ENCODE peak calls at places on chromosomes 6 and 20, in eight cellular contexts. One of them, this sample, is unnamed.
A peak's percentile ranks its signal among the peaks of the same experiment; 100 is the strongest.

GRCh38 chr6:6900566-6901204 is 207.1 kb upstream of the RREB1 start:
- DNase-seq in A549: no peak
- DNase-seq in ACHN: no peak
- DNase-seq in PC-3: no peak
- DNase-seq in suprapubic skin: no peak
- DNase-seq in stimulated activated naive CD4-positive, alpha-beta T cell treated with Interleukin-2 at 50 U/mL for 16 hours: no peak
- DNase-seq in fibroblast of lung: no peak
- DNase-seq in HFFc6: no peak
- DNase-seq in this sample: no peak

GRCh38 chr6:107806675-107807074 is 17.4 kb downstream of the SCML4 start:
- DNase-seq in ACHN: no peak
- DNase-seq in PC-3: no peak
- DNase-seq in A549: no peak
- DNase-seq in stimulated activated naive CD4-positive, alpha-beta T cell treated with Interleukin-2 at 50 U/mL for 16 hours: no peak
- DNase-seq in suprapubic skin: no peak
- DNase-seq in fibroblast of lung: no peak
- DNase-seq in HFFc6: no peak
- DNase-seq in this sample: no peak

GRCh38 chr6:30060634-30060981 is 457 bp upstream of the POLR1H start:
- DNase-seq in suprapubic skin: no peak
- DNase-seq in ACHN: peak; percentile 44
- DNase-seq in PC-3: no peak
- DNase-seq in stimulated activated naive CD4-positive, alpha-beta T cell treated with Interleukin-2 at 50 U/mL for 16 hours: no peak
- DNase-seq in A549: no peak
- DNase-seq in HFFc6: peak; percentile 47
- DNase-seq in fibroblast of lung: no peak
- DNase-seq in this sample: no peak

GRCh38 chr6:154791561-154792317 is 58.5 kb downstream of the SCAF8 start:
- DNase-seq in A549: no peak
- DNase-seq in fibroblast of lung: peak; percentile 37
- DNase-seq in PC-3: peak; percentile 45
- DNase-seq in ACHN: no peak
- DNase-seq in HFFc6: peak; percentile 12
- DNase-seq in stimulated activated naive CD4-positive, alpha-beta T cell treated with Interleukin-2 at 50 U/mL for 16 hours: no peak
- DNase-seq in suprapubic skin: no peak
- DNase-seq in this sample: no peak

GRCh38 chr6:2782825-2783187 is 17.6 kb downstream of the WRNIP1 start:
- DNase-seq in A549: no peak
- DNase-seq in ACHN: no peak
- DNase-seq in stimulated activated naive CD4-positive, alpha-beta T cell treated with Interleukin-2 at 50 U/mL for 16 hours: no peak
- DNase-seq in suprapubic skin: no peak
- DNase-seq in HFFc6: no peak
- DNase-seq in fibroblast of lung: no peak
- DNase-seq in PC-3: no peak
- DNase-seq in this sample: no peak

GRCh38 chr6:131693384-131693783 is 7.8 kb downstream of the OR2A4 start:
- DNase-seq in suprapubic skin: no peak
- DNase-seq in stimulated activated naive CD4-positive, alpha-beta T cell treated with Interleukin-2 at 50 U/mL for 16 hours: no peak
- DNase-seq in fibroblast of lung: no peak
- DNase-seq in A549: no peak
- DNase-seq in ACHN: no peak
- DNase-seq in HFFc6: no peak
- DNase-seq in PC-3: no peak
- DNase-seq in this sample: no peak

GRCh38 chr6:10610289-10610688 is 84.1 kb downstream of the C6orf52 start:
- DNase-seq in stimulated activated naive CD4-positive, alpha-beta T cell treated with Interleukin-2 at 50 U/mL for 16 hours: no peak
- DNase-seq in PC-3: no peak
- DNase-seq in ACHN: no peak
- DNase-seq in A549: no peak
- DNase-seq in HFFc6: peak; percentile 16
- DNase-seq in fibroblast of lung: peak; percentile 94
- DNase-seq in suprapubic skin: no peak
- DNase-seq in this sample: peak; percentile 60

GRCh38 chr6:159395614-159396013 is 226.4 kb downstream of the FNDC1 start:
- DNase-seq in ACHN: no peak
- DNase-seq in HFFc6: no peak
- DNase-seq in PC-3: no peak
- DNase-seq in stimulated activated naive CD4-positive, alpha-beta T cell treated with Interleukin-2 at 50 U/mL for 16 hours: no peak
- DNase-seq in fibroblast of lung: no peak
- DNase-seq in suprapubic skin: no peak
- DNase-seq in A549: no peak
- DNase-seq in this sample: no peak

GRCh38 chr20:19993937-19994667 is 23.1 kb upstream of the NAA20 start:
- DNase-seq in PC-3: peak; percentile 94
- DNase-seq in A549: peak; percentile 57
- DNase-seq in suprapubic skin: no peak
- DNase-seq in ACHN: peak; percentile 61
- DNase-seq in stimulated activated naive CD4-positive, alpha-beta T cell treated with Interleukin-2 at 50 U/mL for 16 hours: no peak
- DNase-seq in HFFc6: peak; percentile 58
- DNase-seq in fibroblast of lung: peak; percentile 39
- DNase-seq in this sample: peak; percentile 58

GRCh38 chr6:57822896-57823358 is 505.5 kb downstream of the PRIM2 start:
- DNase-seq in stimulated activated naive CD4-positive, alpha-beta T cell treated with Interleukin-2 at 50 U/mL for 16 hours: no peak
- DNase-seq in fibroblast of lung: peak; percentile 67
- DNase-seq in ACHN: no peak
- DNase-seq in HFFc6: peak; percentile 28
- DNase-seq in PC-3: no peak
- DNase-seq in suprapubic skin: no peak
- DNase-seq in A549: peak; percentile 8
- DNase-seq in this sample: no peak

GRCh38 chr20:53695797-53696527 is 102.3 kb upstream of the ZNF217 start:
- DNase-seq in stimulated activated naive CD4-positive, alpha-beta T cell treated with Interleukin-2 at 50 U/mL for 16 hours: no peak
- DNase-seq in A549: no peak
- DNase-seq in HFFc6: no peak
- DNase-seq in suprapubic skin: no peak
- DNase-seq in ACHN: no peak
- DNase-seq in PC-3: no peak
- DNase-seq in fibroblast of lung: no peak
- DNase-seq in this sample: no peak

GRCh38 chr6:154276810-154277577 is 79.6 kb downstream of the IPCEF1 start:
- DNase-seq in A549: peak; percentile 22
- DNase-seq in stimulated activated naive CD4-positive, alpha-beta T cell treated with Interleukin-2 at 50 U/mL for 16 hours: no peak
- DNase-seq in ACHN: peak; percentile 56
- DNase-seq in PC-3: peak; percentile 60
- DNase-seq in HFFc6: no peak
- DNase-seq in suprapubic skin: no peak
- DNase-seq in fibroblast of lung: peak; percentile 78
- DNase-seq in this sample: peak; percentile 75

GRCh38 chr6:137494281-137494966 is at the start of gene OLIG3:
- DNase-seq in HFFc6: no peak
- DNase-seq in stimulated activated naive CD4-positive, alpha-beta T cell treated with Interleukin-2 at 50 U/mL for 16 hours: no peak
- DNase-seq in fibroblast of lung: no peak
- DNase-seq in A549: no peak
- DNase-seq in ACHN: no peak
- DNase-seq in PC-3: no peak
- DNase-seq in suprapubic skin: no peak
- DNase-seq in this sample: no peak

GRCh38 chr6:158782432-158783166 is 36.6 kb downstream of the EZR start:
- DNase-seq in PC-3: no peak
- DNase-seq in suprapubic skin: peak; percentile 20
- DNase-seq in A549: no peak
- DNase-seq in stimulated activated naive CD4-positive, alpha-beta T cell treated with Interleukin-2 at 50 U/mL for 16 hours: no peak
- DNase-seq in fibroblast of lung: no peak
- DNase-seq in HFFc6: no peak
- DNase-seq in ACHN: no peak
- DNase-seq in this sample: no peak

GRCh38 chr6:1024587-1024986 is 287.3 kb upstream of the FOXQ1 start:
- DNase-seq in A549: peak; percentile 51
- DNase-seq in fibroblast of lung: peak; percentile 97
- DNase-seq in HFFc6: peak; percentile 89
- DNase-seq in stimulated activated naive CD4-positive, alpha-beta T cell treated with Interleukin-2 at 50 U/mL for 16 hours: no peak
- DNase-seq in suprapubic skin: peak; percentile 79
- DNase-seq in PC-3: peak; percentile 25
- DNase-seq in ACHN: no peak
- DNase-seq in this sample: no peak

GRCh38 chr6:127124196-127124595 is 5.7 kb downstream of the RSPO3 start:
- DNase-seq in A549: no peak
- DNase-seq in stimulated activated naive CD4-positive, alpha-beta T cell treated with Interleukin-2 at 50 U/mL for 16 hours: no peak
- DNase-seq in ACHN: no peak
- DNase-seq in PC-3: no peak
- DNase-seq in suprapubic skin: no peak
- DNase-seq in HFFc6: no peak
- DNase-seq in fibroblast of lung: no peak
- DNase-seq in this sample: no peak

This sample was measured in trophoblast cell.